ENCODE peak calls at places on chromosomes 5 and 9, in six cellular contexts. One of them, this sample, is unnamed.

GRCh38 chr5:43227655-43228054 is 35.6 kb downstream of the NIM1K start:
- DNase-seq in GM23248: peak
- DNase-seq in hepatocyte: peak
- DNase-seq in MM.1S: no peak
- DNase-seq in GM23338: peak
- DNase-seq in PC-3: peak
- DNase-seq in this sample: peak

GRCh38 chr5:24609694-24610093 is 35.1 kb downstream of the CDH10 start:
- DNase-seq in GM23248: no peak
- DNase-seq in hepatocyte: no peak
- DNase-seq in MM.1S: no peak
- DNase-seq in GM23338: no peak
- DNase-seq in PC-3: no peak
- DNase-seq in this sample: no peak

GRCh38 chr5:81922790-81923398 is 48.9 kb upstream of the ATG10 start:
- DNase-seq in GM23248: no peak
- DNase-seq in hepatocyte: no peak
- DNase-seq in MM.1S: no peak
- DNase-seq in GM23338: no peak
- DNase-seq in PC-3: no peak
- DNase-seq in this sample: no peak

GRCh38 chr9:98304381-98304780 is 48.9 kb upstream of the TBC1D2 start:
- DNase-seq in GM23248: no peak
- DNase-seq in hepatocyte: no peak
- DNase-seq in MM.1S: no peak
- DNase-seq in GM23338: no peak
- DNase-seq in PC-3: no peak
- DNase-seq in this sample: no peak

GRCh38 chr9:2679011-2679410 is 38.3 kb upstream of the KCNV2 start:
- DNase-seq in GM23248: peak
- DNase-seq in hepatocyte: no peak
- DNase-seq in MM.1S: no peak
- DNase-seq in GM23338: no peak
- DNase-seq in PC-3: no peak
- DNase-seq in this sample: no peak

GRCh38 chr5:119161430-119161829 is 90.5 kb downstream of the DMXL1 start:
- DNase-seq in GM23248: no peak
- DNase-seq in hepatocyte: no peak
- DNase-seq in MM.1S: no peak
- DNase-seq in GM23338: no peak
- DNase-seq in PC-3: no peak
- DNase-seq in this sample: no peak

GRCh38 chr5:72018158-72018803 is 89.0 kb upstream of the MAP1B start:
- DNase-seq in GM23248: peak
- DNase-seq in hepatocyte: peak
- DNase-seq in MM.1S: peak
- DNase-seq in GM23338: peak
- DNase-seq in PC-3: peak
- DNase-seq in this sample: peak

GRCh38 chr9:5321058-5321457 is 16.5 kb upstream of the RLN2 start:
- DNase-seq in GM23248: peak
- DNase-seq in hepatocyte: no peak
- DNase-seq in MM.1S: no peak
- DNase-seq in GM23338: peak
- DNase-seq in PC-3: peak
- DNase-seq in this sample: no peak

GRCh38 chr9:4620046-4620765 is 41.9 kb upstream of the PLPP6 start:
- DNase-seq in GM23248: no peak
- DNase-seq in hepatocyte: no peak
- DNase-seq in MM.1S: no peak
- DNase-seq in GM23338: peak
- DNase-seq in PC-3: peak
- DNase-seq in this sample: peak

GRCh38 chr9:97593960-97594359 is 39.2 kb downstream of the TSTD2 start:
- DNase-seq in GM23248: peak
- DNase-seq in hepatocyte: no peak
- DNase-seq in MM.1S: no peak
- DNase-seq in GM23338: no peak
- DNase-seq in PC-3: no peak
- DNase-seq in this sample: no peak

GRCh38 chr9:101572316-101572715 is 22.5 kb downstream of the PPP3R2 start:
- DNase-seq in GM23248: no peak
- DNase-seq in hepatocyte: no peak
- DNase-seq in MM.1S: no peak
- DNase-seq in GM23338: peak
- DNase-seq in PC-3: no peak
- DNase-seq in this sample: no peak

GRCh38 chr9:86766912-86767311 is 180.4 kb downstream of the GAS1 start:
- DNase-seq in GM23248: peak
- DNase-seq in hepatocyte: no peak
- DNase-seq in MM.1S: no peak
- DNase-seq in GM23338: no peak
- DNase-seq in PC-3: peak
- DNase-seq in this sample: peak

GRCh38 chr9:28120241-28121025 is 547.2 kb upstream of the C9orf72 start:
- DNase-seq in GM23248: no peak
- DNase-seq in hepatocyte: no peak
- DNase-seq in MM.1S: no peak
- DNase-seq in GM23338: no peak
- DNase-seq in PC-3: no peak
- DNase-seq in this sample: peak

GRCh38 chr5:40770764-40771163 is 15.0 kb upstream of the TTC33 start:
- DNase-seq in GM23248: no peak
- DNase-seq in hepatocyte: no peak
- DNase-seq in MM.1S: no peak
- DNase-seq in GM23338: no peak
- DNase-seq in PC-3: no peak
- DNase-seq in this sample: no peak

GRCh38 chr5:138636401-138636944 is 61.3 kb upstream of the HSPA9 start:
- DNase-seq in GM23248: no peak
- DNase-seq in hepatocyte: no peak
- DNase-seq in MM.1S: no peak
- DNase-seq in GM23338: no peak
- DNase-seq in PC-3: no peak
- DNase-seq in this sample: no peak

GRCh38 chr5:73150872-73151271 is 22.1 kb upstream of the TMEM174 start:
- DNase-seq in GM23248: no peak
- DNase-seq in hepatocyte: no peak
- DNase-seq in MM.1S: no peak
- DNase-seq in GM23338: no peak
- DNase-seq in PC-3: no peak
- DNase-seq in this sample: no peak

GRCh38 chr9:69019808-69020207 is 5.9 kb upstream of the PRKACG start:
- DNase-seq in GM23248: no peak
- DNase-seq in hepatocyte: no peak
- DNase-seq in MM.1S: peak
- DNase-seq in GM23338: no peak
- DNase-seq in PC-3: no peak
- DNase-seq in this sample: no peak

DNA sequence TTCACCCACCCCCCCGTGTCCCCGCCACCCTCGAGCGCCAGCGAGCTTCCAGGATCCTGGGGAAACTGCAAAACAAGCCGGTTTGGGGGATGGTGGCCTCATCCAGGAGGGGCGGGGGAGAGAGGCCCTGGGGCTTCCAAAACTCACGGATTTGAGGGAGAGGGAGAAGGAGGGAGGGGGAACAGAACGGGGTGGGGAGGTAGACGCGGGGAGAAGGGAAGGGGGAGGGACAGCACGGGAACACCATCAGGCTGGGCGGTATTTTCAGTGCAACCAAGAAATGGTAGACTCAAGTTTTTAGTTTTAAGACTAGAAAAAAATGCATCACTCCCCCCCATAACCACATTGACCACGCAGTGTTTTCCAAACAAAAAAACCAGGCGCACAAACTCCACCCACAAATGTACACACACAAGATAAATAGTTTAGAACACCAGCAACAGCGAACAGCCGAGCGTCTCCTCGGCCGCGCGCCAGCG is 1.4 kb downstream of the NRARP start:
- DNase-seq in GM23248: no peak
- DNase-seq in hepatocyte: peak
- DNase-seq in MM.1S: no peak
- DNase-seq in GM23338: peak
- DNase-seq in PC-3: no peak
- DNase-seq in this sample: peak
- TF ChIP-seq EZH2 in GM23248: peak
- TF ChIP-seq EZH2 in hepatocyte: no peak
- TF ChIP-seq EZH2 in MM.1S: no peak
- TF ChIP-seq EZH2 in GM23338: no peak
- TF ChIP-seq EZH2 in PC-3: no peak
- TF ChIP-seq EZH2 in this sample: peak

GRCh38 chr5:14588145-14588544 is 6.6 kb downstream of the OTULINL start:
- DNase-seq in GM23248: no peak
- DNase-seq in hepatocyte: no peak
- DNase-seq in MM.1S: no peak
- DNase-seq in GM23338: no peak
- DNase-seq in PC-3: no peak
- DNase-seq in this sample: no peak
- TF ChIP-seq EZH2phosphoT487 in GM23248: no peak
- TF ChIP-seq EZH2phosphoT487 in hepatocyte: no peak
- TF ChIP-seq EZH2phosphoT487 in MM.1S: no peak
- TF ChIP-seq EZH2phosphoT487 in GM23338: no peak
- TF ChIP-seq EZH2phosphoT487 in PC-3: no peak
- TF ChIP-seq EZH2phosphoT487 in this sample: no peak

GRCh38 chr9:125612616-125613015 is 94.4 kb downstream of the MAPKAP1 start:
- DNase-seq in GM23248: no peak
- DNase-seq in hepatocyte: no peak
- DNase-seq in MM.1S: no peak
- DNase-seq in GM23338: no peak
- DNase-seq in PC-3: no peak
- DNase-seq in this sample: no peak

GRCh38 chr9:125609744-125610143 is 97.3 kb downstream of the MAPKAP1 start:
- DNase-seq in GM23248: no peak
- DNase-seq in hepatocyte: no peak
- DNase-seq in MM.1S: no peak
- DNase-seq in GM23338: no peak
- DNase-seq in PC-3: no peak
- DNase-seq in this sample: no peak

GRCh38 chr9:125611366-125611765 is 95.6 kb downstream of the MAPKAP1 start:
- DNase-seq in GM23248: no peak
- DNase-seq in hepatocyte: no peak
- DNase-seq in MM.1S: no peak
- DNase-seq in GM23338: no peak
- DNase-seq in PC-3: no peak
- DNase-seq in this sample: no peak

GRCh38 chr9:125617087-125617486 is 89.9 kb downstream of the MAPKAP1 start:
- DNase-seq in GM23248: no peak
- DNase-seq in hepatocyte: no peak
- DNase-seq in MM.1S: no peak
- DNase-seq in GM23338: no peak
- DNase-seq in PC-3: no peak
- DNase-seq in this sample: no peak

GRCh38 chr9:125613156-125613555 is 93.9 kb downstream of the MAPKAP1 start:
- DNase-seq in GM23248: no peak
- DNase-seq in hepatocyte: no peak
- DNase-seq in MM.1S: no peak
- DNase-seq in GM23338: peak
- DNase-seq in PC-3: no peak
- DNase-seq in this sample: no peak
- H3K27ac ChIP-seq in GM23248: no peak
- H3K27ac ChIP-seq in hepatocyte: no peak
- H3K27ac ChIP-seq in MM.1S: no peak
- H3K27ac ChIP-seq in GM23338: no peak
- H3K27ac ChIP-seq in PC-3: no peak
- H3K27ac ChIP-seq in this sample: no peak

GRCh38 chr5:154470949-154471870 is 6.8 kb downstream of the HAND1 start:
- DNase-seq in GM23248: no peak
- DNase-seq in hepatocyte: no peak
- DNase-seq in MM.1S: peak
- DNase-seq in GM23338: peak
- DNase-seq in PC-3: peak
- DNase-seq in this sample: peak
- TF ChIP-seq EZH2 in GM23248: no peak
- TF ChIP-seq EZH2 in hepatocyte: peak
- TF ChIP-seq EZH2 in MM.1S: no peak
- TF ChIP-seq EZH2 in GM23338: no peak
- TF ChIP-seq EZH2 in PC-3: no peak
- TF ChIP-seq EZH2 in this sample: no peak